ENCODE peak calls at places on chromosomes 4 and X, in eight cellular contexts. P is body of pancreas, V is right lobe of liver, R is HCT116, A is endothelial cell of umbilical vein, W is uterus, S is ovary, Z is lower leg skin. L is an unnamed sample.

GRCh38 chr4:24094726-24095125 is 204.9 kb upstream of the PPARGC1A start:
- DNase-seq in W (no peak), R (no peak), P (no peak), V (no peak), A (no peak), S (no peak), Z (no peak), L (no peak)

GRCh38 chrX:153412746-153413720 is 1.8 kb downstream of the ZFP92 start:
- DNase-seq in Z (no peak), A (no peak), V (no peak), P (no peak), W (no peak), R (no peak), S (no peak), L (no peak)

GRCh38 chr4:14524236-14524635 is 478.0 kb upstream of the CPEB2 start:
- DNase-seq in R (no peak), P (no peak), V (no peak), A (no peak), W (no peak), S (no peak), Z (no peak), L (no peak)

GRCh38 chr4:52780206-52780605 is 29.0 kb upstream of the ERVMER34-1 start:
- DNase-seq in W (no peak), V (no peak), P (no peak), R (no peak), A (no peak), S (no peak), Z (peak), L (no peak)

GRCh38 chrX:9847071-9847470 is 60.8 kb downstream of the SHROOM2 start:
- DNase-seq in A (peak), Z (no peak), S (no peak), V (no peak), P (no peak), R (no peak), W (no peak), L (no peak)

GRCh38 chr4:155967098-155967497 is 13.4 kb upstream of the CTSO start:
- DNase-seq in A (no peak), P (no peak), R (no peak), Z (no peak), S (no peak), V (no peak), W (no peak), L (no peak)

GRCh38 chr4:143225167-143225566 is 40.5 kb downstream of the USP38 start:
- DNase-seq in W (no peak), S (no peak), A (no peak), V (no peak), R (no peak), P (no peak), Z (no peak), L (no peak)

GRCh38 chr4:176927664-176928063 is 134.9 kb upstream of the VEGFC start:
- DNase-seq in Z (no peak), A (peak), S (no peak), W (no peak), V (no peak), R (no peak), P (no peak), L (no peak)

GRCh38 chr4:185221491-185221890 is 12.1 kb downstream of the SNX25 start:
- DNase-seq in S (no peak), Z (no peak), R (no peak), W (no peak), P (no peak), V (no peak), A (no peak), L (no peak)

GRCh38 chr4:161466321-161466720 is 697.5 kb downstream of the FSTL5 start:
- DNase-seq in R (no peak), A (no peak), Z (no peak), P (no peak), S (no peak), V (no peak), W (no peak), L (no peak)

GRCh38 chr4:130603043-130603442 is 1507.1 kb downstream of the C4orf33 start:
- DNase-seq in A (no peak), R (no peak), P (no peak), W (no peak), Z (no peak), V (no peak), S (no peak), L (no peak)

GRCh38 chr4:25771672-25772071 is 91.1 kb downstream of the SEL1L3 start:
- DNase-seq in R (no peak), V (no peak), W (no peak), P (no peak), S (no peak), Z (no peak), A (no peak), L (no peak)

GRCh38 chrX:49177338-49177833 is 5.7 kb downstream of the PLP2 start:
- DNase-seq in S (no peak), V (no peak), P (no peak), W (no peak), R (no peak), Z (no peak), A (no peak), L (no peak)

GRCh38 chrX:129718701-129719100 is 20.1 kb upstream of the XPNPEP2 start:
- DNase-seq in Z (no peak), R (no peak), V (no peak), W (no peak), P (no peak), S (no peak), A (no peak), L (no peak)

GRCh38 chrX:9911479-9911878 is 55.7 kb upstream of the CLDN34 start:
- DNase-seq in R (no peak), W (no peak), A (peak), S (no peak), Z (no peak), V (no peak), P (no peak), L (no peak)

GRCh38 chrX:97835969-97836368 is 952.3 kb downstream of the RPA4 start:
- DNase-seq in A (no peak), P (no peak), Z (no peak), W (no peak), S (no peak), V (no peak), R (no peak), L (no peak)

GRCh38 chr4:160202802-160203201 is 1099.9 kb downstream of the RAPGEF2 start:
- DNase-seq in S (no peak), V (no peak), Z (no peak), P (no peak), W (no peak), A (no peak), R (no peak), L (no peak)

GRCh38 chrX:131853440-131853839 is 169.7 kb upstream of the STK26 start:
- DNase-seq in V (no peak), P (no peak), R (no peak), Z (no peak), W (no peak), S (no peak), A (no peak), L (no peak)

GRCh38 chrX:25144043-25144940 is 128.5 kb upstream of the ARX start:
- DNase-seq in V (no peak), S (peak), R (peak), P (peak), Z (peak), W (peak), A (peak), L (peak)

GRCh38 chrX:144738246-144738645 is 509.1 kb upstream of the SPANXN1 start:
- DNase-seq in S (no peak), W (no peak), A (no peak), R (no peak), P (no peak), Z (no peak), V (no peak), L (no peak)

GRCh38 chr4:7103031-7103598 is 35.3 kb upstream of the GRPEL1 start:
- DNase-seq in R (peak), W (peak), Z (peak), V (peak), S (peak), A (no peak), P (peak), L (peak)
- TF ChIP-seq POLR2A in R (peak), W (no peak), Z (no peak), V (peak), S (no peak), A (peak), P (peak), L (peak)

GRCh38 chr4:151302432-151302831 is 23.0 kb downstream of the SH3D19 start:
- DNase-seq in V (no peak), R (no peak), Z (no peak), W (no peak), S (no peak), A (no peak), P (no peak), L (no peak)

GRCh38 chr4:151310124-151310728 is 15.2 kb downstream of the SH3D19 start:
- DNase-seq in A (no peak), W (no peak), S (no peak), R (no peak), P (no peak), V (no peak), Z (no peak), L (no peak)

GRCh38 chr4:151304226-151304625 is 21.2 kb downstream of the SH3D19 start:
- DNase-seq in W (no peak), A (no peak), S (no peak), Z (no peak), P (no peak), R (no peak), V (no peak), L (no peak)

DNA sequence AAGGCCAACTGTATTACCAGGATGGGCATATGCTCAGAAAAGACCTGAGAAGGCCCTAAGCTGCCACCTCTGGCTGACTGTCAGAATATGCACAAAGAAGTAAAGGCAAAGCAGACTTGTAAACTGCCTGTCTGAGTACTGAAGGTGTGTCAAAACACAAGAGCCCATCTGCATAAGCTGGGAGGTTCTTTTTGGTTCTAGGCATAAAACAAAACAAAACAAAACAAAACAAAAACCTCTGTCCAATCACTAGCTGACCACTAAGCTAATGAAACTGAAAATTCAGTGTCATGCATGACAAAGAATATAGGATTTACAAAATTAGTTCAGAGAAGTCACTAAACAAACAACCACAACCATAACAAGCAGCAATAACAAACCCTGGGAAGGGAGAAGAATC is 20.6 kb downstream of the SH3D19 start:
- DNase-seq in R (no peak), W (no peak), P (no peak), Z (no peak), S (no peak), A (peak), V (no peak), L (no peak)
- TF ChIP-seq POLR2A in R (no peak), W (no peak), P (no peak), Z (no peak), S (no peak), A (no peak), V (no peak), L (no peak)

GRCh38 chr4:2073808-2074481 is 14.8 kb downstream of the NAT8L start:
- DNase-seq in Z (no peak), W (no peak), S (no peak), P (no peak), V (no peak), A (no peak), R (no peak), L (no peak)

GRCh38 chr4:2072971-2073807 is 14.1 kb downstream of the NAT8L start:
- DNase-seq in S (no peak), Z (no peak), R (no peak), A (no peak), W (no peak), V (no peak), P (no peak), L (no peak)

GRCh38 chr4:2070421-2071251 is 11.5 kb downstream of the NAT8L start:
- DNase-seq in V (peak), S (no peak), Z (no peak), A (no peak), W (no peak), P (no peak), R (no peak), L (no peak)

GRCh38 chr4:2071252-2071911 is 12.3 kb downstream of the NAT8L start:
- DNase-seq in W (no peak), A (no peak), P (no peak), S (no peak), R (no peak), Z (no peak), V (peak), L (no peak)

GRCh38 chr4:2071912-2072867 is 13.1 kb downstream of the NAT8L start:
- DNase-seq in S (no peak), Z (no peak), A (no peak), V (peak), P (peak), R (no peak), W (no peak), L (no peak)
- TF ChIP-seq POLR2A in S (no peak), Z (no peak), A (no peak), V (no peak), P (peak), R (no peak), W (no peak), L (no peak)

GRCh38 chr4:87390931-87391782 is at the start of gene HSD17B11:
- DNase-seq in R (peak), P (peak), Z (peak), S (peak), A (peak), V (peak), W (peak), L (peak)
- TF ChIP-seq POLR2A in R (peak), P (peak), Z (no peak), S (peak), A (peak), V (peak), W (peak), L (peak)

GRCh38 chrX:53440631-53441517 is 6.7 kb upstream of the HSD17B10 start:
- DNase-seq in W (peak), A (peak), V (peak), S (peak), P (peak), R (no peak), Z (peak), L (peak)
- TF ChIP-seq POLR2A in W (no peak), A (no peak), V (peak), S (no peak), P (no peak), R (no peak), Z (no peak), L (no peak)

GRCh38 chr4:112145326-112145819 is at the start of gene FAM241A:
- DNase-seq in W (peak), S (peak), R (peak), Z (peak), P (peak), A (peak), V (peak), L (peak)
- TF ChIP-seq POLR2A in W (peak), S (peak), R (peak), Z (no peak), P (peak), A (peak), V (peak), L (no peak)

GRCh38 chr4:169659736-169660670 is 39.6 kb downstream of the CLCN3 start:
- DNase-seq in V (peak), A (peak), S (peak), W (peak), P (peak), R (peak), Z (peak), L (no peak)
- TF ChIP-seq POLR2A in V (peak), A (peak), S (no peak), W (peak), P (peak), R (no peak), Z (no peak), L (no peak)

GRCh38 chr4:108635070-108635655 is 14.8 kb downstream of the RPL34 start:
- DNase-seq in R (no peak), A (no peak), W (no peak), V (no peak), P (no peak), S (no peak), Z (no peak), L (no peak)
- TF ChIP-seq POLR2A in R (no peak), A (no peak), W (no peak), V (no peak), P (no peak), S (no peak), Z (no peak), L (no peak)

GRCh38 chr4:15938640-15939039 is at the start of gene FGFBP1:
- DNase-seq in W (no peak), V (no peak), A (no peak), R (no peak), Z (no peak), P (no peak), S (no peak), L (no peak)

GRCh38 chr4:15936495-15936894 is 2.0 kb downstream of the FGFBP1 start:
- DNase-seq in V (no peak), A (no peak), W (no peak), S (no peak), Z (peak), P (no peak), R (no peak), L (no peak)

GRCh38 chr4:15935504-15936392 is 2.8 kb downstream of the FGFBP1 start:
- DNase-seq in W (no peak), P (no peak), S (no peak), A (no peak), Z (no peak), R (no peak), V (no peak), L (no peak)

GRCh38 chr4:15934259-15934658 is 4.3 kb downstream of the FGFBP1 start:
- DNase-seq in W (no peak), P (no peak), R (no peak), S (no peak), Z (no peak), A (no peak), V (no peak), L (no peak)

GRCh38 chr4:15938182-15938581 is 358 bp downstream of the FGFBP1 start:
- DNase-seq in S (no peak), Z (peak), W (no peak), V (no peak), A (no peak), R (peak), P (peak), L (no peak)
- TF ChIP-seq POLR2A in S (no peak), Z (no peak), W (no peak), V (no peak), A (no peak), R (no peak), P (no peak), L (no peak)

L was measured in breast epithelium.